ENCODE peak calls at places on chromosomes 5 and 9, in nine cellular contexts. J is colonic mucosa, N is tibial artery, C is heart left ventricle, B is mammary epithelial cell, M is Peyer's patch, V is WERI-Rb-1, Y is mucosa of descending colon, P is GM23338. I is an unnamed sample.

GRCh38 chr9:96382839-96383164 is 709 bp downstream of the SLC35D2 start:
- DNase-seq in B (no peak), P (no peak), N (no peak), V (no peak), M (no peak), J (no peak), C (no peak), Y (no peak), I (no peak)

GRCh38 chr5:66609615-66610014 is 13.4 kb downstream of the MAST4 start:
- DNase-seq in M (no peak), B (no peak), V (no peak), Y (no peak), N (no peak), C (no peak), J (no peak), P (no peak), I (no peak)

GRCh38 chr5:172453986-172454354 is 355 bp downstream of the SH3PXD2B start:
- DNase-seq in C (peak), Y (peak), J (peak), V (peak), N (no peak), P (peak), B (peak), M (no peak), I (peak)

GRCh38 chr5:105905392-105905791 is 1765.3 kb downstream of the EFNA5 start:
- DNase-seq in N (no peak), P (no peak), Y (no peak), C (no peak), B (no peak), J (no peak), V (no peak), M (no peak), I (peak)

GRCh38 chr5:12357596-12357995 is 453.4 kb upstream of the CTNND2 start:
- DNase-seq in B (no peak), P (no peak), Y (no peak), C (no peak), N (no peak), V (no peak), J (no peak), M (no peak), I (no peak)

GRCh38 chr9:36825179-36825578 is 208.9 kb downstream of the PAX5 start:
- DNase-seq in C (no peak), P (no peak), J (no peak), V (no peak), Y (no peak), B (no peak), N (no peak), M (no peak), I (no peak)

GRCh38 chr9:78927099-78927940 is 630.4 kb downstream of the PSAT1 start:
- DNase-seq in B (no peak), Y (no peak), P (no peak), M (no peak), J (no peak), N (no peak), V (no peak), C (no peak), I (no peak)

GRCh38 chr9:116115731-116116353 is 37.7 kb upstream of the PAPPA start:
- DNase-seq in Y (no peak), P (no peak), B (no peak), C (no peak), J (no peak), M (no peak), N (no peak), V (no peak), I (peak)

GRCh38 chr5:55603947-55604346 is 69.2 kb upstream of the PLPP1 start:
- DNase-seq in N (no peak), Y (no peak), V (no peak), P (no peak), B (no peak), M (no peak), J (no peak), C (no peak), I (peak)

GRCh38 chr9:79611091-79611614 is 39.4 kb downstream of the TLE4 start:
- DNase-seq in C (no peak), P (peak), Y (no peak), B (peak), M (no peak), V (no peak), N (no peak), J (no peak), I (peak)

GRCh38 chr9:69157751-69158466 is 16.2 kb upstream of the TJP2 start:
- DNase-seq in P (no peak), J (no peak), V (no peak), Y (no peak), N (no peak), C (no peak), M (no peak), B (peak), I (peak)

GRCh38 chr5:55866485-55866884 is 15.3 kb downstream of the IL31RA start:
- DNase-seq in Y (no peak), V (no peak), J (no peak), M (no peak), N (no peak), P (no peak), B (no peak), C (no peak), I (no peak)

GRCh38 chr5:68087866-68088265 is 127.7 kb upstream of the PIK3R1 start:
- DNase-seq in C (no peak), M (no peak), B (no peak), V (no peak), Y (no peak), J (no peak), P (no peak), N (no peak), I (peak)

GRCh38 chr9:94911211-94911610 is 184.7 kb downstream of the AOPEP start:
- DNase-seq in J (no peak), B (no peak), Y (no peak), M (no peak), N (no peak), C (no peak), P (no peak), V (no peak), I (no peak)

GRCh38 chr5:67192719-67193464 is 3.7 kb downstream of the CD180 start:
- DNase-seq in C (no peak), V (no peak), Y (no peak), B (no peak), N (no peak), J (no peak), M (no peak), P (no peak), I (no peak)

GRCh38 chr5:132776077-132776931 is 735 bp downstream of the SEPTIN8 start:
- DNase-seq in M (no peak), N (peak), B (peak), J (peak), P (peak), Y (peak), V (peak), C (peak), I (no peak)

GRCh38 chr5:174801798-174802197 is 77.4 kb downstream of the MSX2 start:
- DNase-seq in J (no peak), C (no peak), V (no peak), B (no peak), N (no peak), P (no peak), Y (no peak), M (no peak), I (peak)

GRCh38 chr5:125503958-125504357 is 757.5 kb upstream of the ZNF608 start:
- DNase-seq in C (no peak), J (peak), N (no peak), B (no peak), M (no peak), Y (peak), P (no peak), V (no peak), I (no peak)

GRCh38 chr5:140883373-140883772 is 1.4 kb downstream of the PCDHA13 start:
- DNase-seq in B (no peak), J (no peak), Y (no peak), C (no peak), V (no peak), M (no peak), N (no peak), P (no peak), I (no peak)

GRCh38 chr5:1423901-1424603 is 21.2 kb downstream of the SLC6A3 start:
- DNase-seq in N (no peak), V (no peak), M (no peak), P (no peak), Y (no peak), B (no peak), C (no peak), J (no peak), I (no peak)

GRCh38 chr9:75964431-75964830 is 74.0 kb downstream of the PCSK5 start:
- DNase-seq in V (no peak), B (peak), J (no peak), N (no peak), M (no peak), C (no peak), P (no peak), Y (no peak), I (no peak)

GRCh38 chr5:158120760-158121159 is 261.8 kb upstream of the CLINT1 start:
- DNase-seq in V (no peak), P (no peak), M (no peak), C (no peak), Y (no peak), B (peak), N (no peak), J (no peak), I (peak)

GRCh38 chr5:96968614-96969013 is 32.7 kb downstream of the LNPEP start:
- DNase-seq in B (no peak), J (no peak), Y (no peak), C (no peak), M (no peak), P (no peak), V (peak), N (no peak), I (no peak)

GRCh38 chr5:124746252-124746915 is at the start of gene ZNF608:
- DNase-seq in B (peak), Y (peak), P (peak), V (peak), M (no peak), C (no peak), J (peak), N (peak), I (peak)

GRCh38 chr9:6669881-6670280 is 24.4 kb upstream of the GLDC start:
- DNase-seq in C (no peak), V (no peak), M (no peak), P (no peak), Y (no peak), N (no peak), B (no peak), J (no peak), I (no peak)

GRCh38 chr9:6671416-6671815 is 25.9 kb upstream of the GLDC start:
- DNase-seq in P (no peak), V (no peak), B (peak), N (no peak), C (no peak), Y (no peak), M (no peak), J (no peak), I (no peak)

GRCh38 chr9:6667080-6667479 is 21.6 kb upstream of the GLDC start:
- DNase-seq in N (no peak), J (no peak), P (no peak), M (no peak), B (no peak), V (no peak), Y (no peak), C (no peak), I (no peak)

GRCh38 chr9:6664204-6664683 is 18.7 kb upstream of the GLDC start:
- DNase-seq in N (no peak), P (no peak), M (no peak), V (no peak), B (no peak), J (no peak), Y (no peak), C (no peak), I (no peak)

GRCh38 chr9:6667633-6668280 is 22.2 kb upstream of the GLDC start:
- DNase-seq in N (no peak), C (no peak), J (no peak), Y (no peak), P (peak), V (peak), B (no peak), M (no peak), I (peak)
- TF ChIP-seq CTCF in N (peak), C (peak), J (peak), Y (no peak), P (peak), V (peak), B (peak), M (no peak), I (peak)

GRCh38 chr5:173727839-173728778 is 111.7 kb upstream of the BOD1 start:
- DNase-seq in C (no peak), B (no peak), N (no peak), J (no peak), V (no peak), P (no peak), Y (no peak), M (no peak), I (no peak)
- H3K4me3 ChIP-seq in C (no peak), B (no peak), N (no peak), J (no peak), V (no peak), P (no peak), Y (no peak), M (no peak), I (no peak)

GRCh38 chr5:139671096-139671841 is 23.1 kb downstream of the CXXC5 start:
- DNase-seq in C (peak), M (peak), V (no peak), Y (no peak), P (no peak), J (no peak), N (no peak), B (peak), I (no peak)
- TF ChIP-seq CTCF in C (no peak), M (no peak), V (no peak), Y (no peak), P (no peak), J (no peak), N (no peak), B (no peak), I (no peak)

GRCh38 chr9:128073260-128073886 is 5.3 kb downstream of the SLC25A25 start:
- DNase-seq in N (peak), B (no peak), Y (no peak), C (no peak), M (no peak), V (no peak), J (no peak), P (no peak), I (no peak)
- H3K4me3 ChIP-seq in N (no peak), B (no peak), Y (no peak), C (no peak), M (no peak), V (no peak), J (no peak), P (no peak), I (peak)

GRCh38 chr9:23841304-23841703 is 15.3 kb upstream of the ELAVL2 start:
- DNase-seq in C (no peak), B (peak), J (no peak), N (no peak), M (no peak), Y (no peak), P (no peak), V (no peak), I (no peak)

GRCh38 chr9:23842531-23843129 is 16.6 kb upstream of the ELAVL2 start:
- DNase-seq in N (no peak), Y (no peak), V (no peak), P (peak), B (no peak), C (no peak), J (no peak), M (no peak), I (no peak)
- TF ChIP-seq CTCF in N (no peak), Y (no peak), V (no peak), P (peak), B (peak), C (no peak), J (no peak), M (no peak), I (no peak)

DNA sequence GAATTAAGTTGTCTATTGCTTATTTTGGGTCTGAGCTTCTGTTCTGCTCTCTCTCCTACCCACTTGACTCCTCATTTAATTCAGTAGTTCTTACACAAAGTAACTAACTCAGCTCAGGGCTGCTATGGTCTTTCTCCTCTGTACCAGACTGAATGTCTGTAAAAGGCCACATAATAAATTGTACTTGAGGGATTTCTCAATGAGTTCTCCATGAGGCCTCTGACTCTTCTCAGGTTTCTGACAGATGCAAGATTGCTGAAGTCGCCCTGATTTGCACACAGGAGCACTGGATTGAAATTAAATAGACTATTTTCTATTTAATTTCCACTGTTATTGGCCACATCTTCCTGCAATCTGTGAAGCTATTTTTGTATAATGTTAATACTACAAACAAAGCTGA is 2.9 kb downstream of the IQGAP2 start:
- DNase-seq in V (no peak), P (no peak), B (no peak), C (no peak), N (no peak), M (no peak), J (no peak), Y (no peak), I (no peak)
- H3K4me3 ChIP-seq in V (no peak), P (no peak), B (no peak), C (no peak), N (no peak), M (no peak), J (no peak), Y (no peak), I (no peak)

GRCh38 chr5:150846651-150847333 is 471 bp downstream of the IRGM start:
- DNase-seq in C (peak), Y (peak), J (peak), N (no peak), B (peak), P (peak), V (peak), M (peak), I (peak)
- TF ChIP-seq CTCF in C (peak), Y (peak), J (peak), N (peak), B (peak), P (peak), V (peak), M (peak), I (peak)

GRCh38 chr5:103223031-103223955 is 35.3 kb upstream of the MACIR start:
- DNase-seq in Y (no peak), V (no peak), M (no peak), N (no peak), J (no peak), P (peak), C (no peak), B (no peak), I (no peak)
- H3K4me3 ChIP-seq in Y (no peak), V (no peak), M (no peak), N (no peak), J (no peak), P (no peak), C (no peak), B (no peak), I (no peak)

GRCh38 chr9:131923132-131923671 is 156.5 kb downstream of the MED27 start:
- DNase-seq in B (no peak), N (no peak), Y (no peak), C (no peak), J (no peak), M (no peak), P (no peak), V (no peak), I (no peak)
- TF ChIP-seq CTCF in B (no peak), N (no peak), Y (no peak), C (no peak), J (no peak), M (no peak), P (no peak), V (no peak), I (no peak)

GRCh38 chr5:180093241-180093640 is 21.7 kb upstream of the RNF130 start:
- DNase-seq in M (no peak), C (no peak), P (no peak), N (no peak), J (no peak), V (no peak), B (no peak), Y (no peak), I (no peak)

GRCh38 chr5:180093651-180094382 is 22.3 kb upstream of the RNF130 start:
- DNase-seq in B (no peak), Y (peak), P (no peak), V (no peak), C (no peak), M (no peak), N (peak), J (no peak), I (no peak)

GRCh38 chr5:180088561-180088960 is 17.0 kb upstream of the RNF130 start:
- DNase-seq in M (peak), N (no peak), B (no peak), C (no peak), J (no peak), Y (no peak), V (no peak), P (no peak), I (no peak)

GRCh38 chr5:180090098-180090768 is 18.7 kb upstream of the RNF130 start:
- DNase-seq in J (peak), V (peak), Y (peak), N (peak), M (peak), P (peak), C (peak), B (peak), I (peak)

GRCh38 chr5:180090769-180091546 is 19.4 kb upstream of the RNF130 start:
- DNase-seq in Y (peak), C (no peak), P (peak), N (no peak), M (no peak), J (peak), V (peak), B (peak), I (peak)
- H3K4me3 ChIP-seq in Y (no peak), C (peak), P (peak), N (peak), M (peak), J (peak), V (peak), B (no peak), I (peak)